ENCODE peak calls at places on chromosomes 13 and 19, in four cellular contexts. C is heart left ventricle; S is left lung; X is CD8-positive, alpha-beta T cell. B is an unnamed sample.

GRCh38 chr19:58399903-58400637 is 4.6 kb downstream of the RNF225 start:
- DNase-seq in X (no peak), C (no peak), S (no peak), B (no peak)

GRCh38 chr13:111469916-111470506 is 149.6 kb downstream of the TEX29 start:
- DNase-seq in S (no peak), X (no peak), C (no peak), B (no peak)

GRCh38 chr19:49362926-49363264 is 679 bp upstream of the TEAD2 start:
- DNase-seq in X (no peak), C (peak), S (peak), B (no peak)

GRCh38 chr13:45195421-45195820 is 5.4 kb downstream of the KCTD4 start:
- DNase-seq in X (no peak), C (no peak), S (no peak), B (no peak)

GRCh38 chr13:110116072-110116487 is 190.9 kb downstream of the COL4A1 start:
- DNase-seq in X (no peak), C (peak), S (peak), B (no peak)

GRCh38 chr13:51097353-51098043 is 13.6 kb downstream of the C13orf42 start:
- DNase-seq in S (no peak), C (no peak), X (no peak), B (no peak)

GRCh38 chr19:2083174-2083854 is 12.8 kb downstream of the MOB3A start:
- DNase-seq in S (no peak), C (no peak), X (peak), B (no peak)

GRCh38 chr19:32219881-32220552 is 125.4 kb upstream of the ZNF507 start:
- DNase-seq in X (no peak), S (no peak), C (no peak), B (no peak)

GRCh38 chr19:6088677-6089063 is 21.6 kb downstream of the RFX2 start:
- DNase-seq in X (no peak), C (no peak), S (no peak), B (no peak)

GRCh38 chr19:10209305-10209704 is 14.6 kb upstream of the DNMT1 start:
- DNase-seq in S (no peak), C (no peak), X (no peak), B (no peak)

GRCh38 chr19:16233081-16233776 is 35.5 kb downstream of the AP1M1 start:
- DNase-seq in C (no peak), X (no peak), S (no peak), B (no peak)

GRCh38 chr19:47095707-47096704 is 17.6 kb downstream of the ZC3H4 start:
- DNase-seq in X (no peak), C (peak), S (peak), B (no peak)

GRCh38 chr13:51645154-51645650 is 60.9 kb downstream of the WDFY2 start:
- DNase-seq in X (peak), C (no peak), S (no peak), B (no peak)

GRCh38 chr13:83248751-83249150 is 633.5 kb downstream of the SLITRK1 start:
- DNase-seq in C (no peak), X (no peak), S (no peak), B (no peak)

GRCh38 chr19:14979136-14979497 is 547 bp downstream of the SLC1A6 start:
- DNase-seq in X (no peak), C (no peak), S (no peak), B (no peak)

GRCh38 chr19:16890461-16891184 is 1.8 kb downstream of the F2RL3 start:
- DNase-seq in X (no peak), S (no peak), C (no peak), B (no peak)

GRCh38 chr19:10086032-10086903 is at the start of gene SHFL:
- DNase-seq in S (peak), C (peak), X (peak), B (peak)

GRCh38 chr19:48997972-48998371 is 4.3 kb downstream of the RUVBL2 start:
- DNase-seq in C (no peak), X (peak), S (no peak), B (peak)

GRCh38 chr13:74000906-74001305 is 133.3 kb downstream of the KLF12 start:
- DNase-seq in X (no peak), S (no peak), C (no peak), B (no peak)

GRCh38 chr13:94595943-94596574 is at the start of gene TGDS:
- DNase-seq in C (peak), X (peak), S (peak), B (peak)

GRCh38 chr19:1421958-1422305 is 14.5 kb downstream of the DAZAP1 start:
- DNase-seq in X (no peak), C (no peak), S (no peak), B (no peak)

GRCh38 chr13:52847322-52847681 is 1.1 kb downstream of the PCDH8 start:
- DNase-seq in C (no peak), X (no peak), S (no peak), B (no peak)

GRCh38 chr19:45958763-45959516 is 14.7 kb downstream of the NOVA2 start:
- DNase-seq in S (no peak), C (no peak), X (no peak), B (no peak)

GRCh38 chr19:46731007-46731501 is 14.1 kb upstream of the PRKD2 start:
- DNase-seq in S (peak), X (no peak), C (no peak), B (no peak)

GRCh38 chr13:110280996-110281688 is 25.8 kb downstream of the COL4A1 start:
- DNase-seq in X (no peak), S (no peak), C (no peak), B (no peak)

GRCh38 chr19:5479958-5480357 is 24.7 kb downstream of the ZNRF4 start:
- DNase-seq in X (no peak), S (no peak), C (no peak), B (no peak)

GRCh38 chr19:46351241-46352041 is 4.6 kb downstream of the PPP5C start:
- DNase-seq in S (peak), X (no peak), C (peak), B (no peak)

GRCh38 chr13:79777504-79777903 is 296.5 kb downstream of the NDFIP2 start:
- DNase-seq in C (no peak), X (no peak), S (no peak), B (no peak)

GRCh38 chr19:35088514-35088913 is 27.1 kb upstream of the FXYD3 start:
- DNase-seq in S (no peak), X (no peak), C (no peak), B (no peak)

GRCh38 chr19:47615714-47616113 is 6.8 kb downstream of the BICRA start:
- DNase-seq in X (no peak), C (no peak), S (no peak), B (no peak)

GRCh38 chr13:85582890-85583289 is 216.3 kb downstream of the SLITRK6 start:
- DNase-seq in S (no peak), C (no peak), X (no peak), B (no peak)
- TF ChIP-seq CTCF in S (no peak), C (no peak), X (no peak), B (no peak)

DNA sequence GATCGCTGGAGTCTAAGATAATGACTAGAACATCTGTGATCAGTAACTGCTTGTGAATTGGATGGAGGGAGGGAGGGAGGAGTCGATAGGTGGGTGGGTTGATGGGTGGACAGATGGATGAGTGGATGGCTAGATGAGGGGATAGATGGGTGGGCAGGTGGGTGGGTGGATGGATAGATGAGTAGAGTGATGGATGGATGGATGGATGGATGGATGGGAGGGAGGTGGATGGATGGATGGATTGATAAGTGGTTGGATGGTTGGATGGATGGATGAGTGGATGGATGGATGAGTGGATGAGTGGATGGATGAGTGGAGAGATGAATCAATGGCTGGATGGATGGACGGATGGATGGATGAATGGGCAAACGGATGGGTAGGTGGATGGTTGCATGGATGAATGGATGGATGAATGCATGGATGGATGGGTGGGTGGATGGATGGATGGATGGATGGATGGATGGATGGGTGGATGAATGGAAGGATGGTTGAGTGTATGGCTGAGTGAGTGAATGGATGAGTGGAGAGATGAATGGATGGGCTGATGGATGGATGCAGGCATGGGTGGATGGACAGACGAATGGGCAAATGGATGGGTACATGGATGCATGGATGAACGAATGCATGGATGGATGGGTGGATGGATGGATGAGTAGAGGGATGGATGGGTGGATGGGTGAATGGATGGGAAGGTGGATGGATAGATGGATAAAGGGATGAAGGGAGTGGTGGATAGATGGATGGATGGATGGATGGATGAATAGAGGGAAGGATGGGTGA is 44.0 kb upstream of the NFIC start:
- DNase-seq in X (no peak), S (no peak), C (no peak), B (no peak)
- TF ChIP-seq CTCF in X (no peak), S (no peak), C (no peak), B (no peak)

DNA sequence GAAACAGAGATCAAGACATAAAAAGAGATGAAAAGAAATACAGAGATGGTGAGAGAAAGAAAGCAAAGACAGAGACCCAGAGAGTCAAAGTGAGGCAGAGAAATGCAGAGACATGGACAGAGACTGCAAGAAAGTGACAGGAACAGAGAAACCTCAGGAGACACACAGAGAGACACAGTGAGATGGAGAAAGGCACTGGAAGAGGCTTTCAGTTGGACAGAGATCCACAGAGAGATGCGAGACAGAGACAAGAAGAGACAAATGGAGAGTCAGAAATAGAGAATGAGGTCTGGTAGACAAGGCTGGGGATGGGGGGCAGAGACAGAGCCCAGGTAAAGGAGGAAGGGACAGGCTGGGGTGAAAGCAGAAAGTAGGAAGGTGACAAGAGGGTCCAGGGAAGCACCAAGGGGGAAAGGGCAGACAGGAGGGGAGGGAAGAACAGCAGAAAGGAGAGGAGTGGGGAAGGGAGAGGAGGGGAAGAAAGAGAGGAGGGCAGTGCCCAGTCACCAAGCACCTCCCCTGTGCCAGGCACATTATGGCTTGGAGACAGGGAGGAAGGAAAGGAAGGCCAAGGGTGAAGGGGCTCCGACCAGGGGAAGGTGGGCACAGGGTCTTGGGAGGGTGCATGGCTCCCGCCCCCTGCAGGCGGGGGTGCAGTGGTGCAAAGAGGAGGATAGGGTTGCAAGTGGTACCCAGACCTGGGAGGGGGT is 38.5 kb downstream of the DEDD2 start:
- DNase-seq in S (no peak), X (no peak), C (no peak), B (no peak)
- TF ChIP-seq CTCF in S (no peak), X (peak), C (no peak), B (no peak)

GRCh38 chr13:91576590-91576989 is 178.2 kb downstream of the GPC5 start:
- DNase-seq in C (no peak), S (no peak), X (no peak), B (no peak)
- TF ChIP-seq CTCF in C (no peak), S (no peak), X (no peak), B (no peak)

DNA sequence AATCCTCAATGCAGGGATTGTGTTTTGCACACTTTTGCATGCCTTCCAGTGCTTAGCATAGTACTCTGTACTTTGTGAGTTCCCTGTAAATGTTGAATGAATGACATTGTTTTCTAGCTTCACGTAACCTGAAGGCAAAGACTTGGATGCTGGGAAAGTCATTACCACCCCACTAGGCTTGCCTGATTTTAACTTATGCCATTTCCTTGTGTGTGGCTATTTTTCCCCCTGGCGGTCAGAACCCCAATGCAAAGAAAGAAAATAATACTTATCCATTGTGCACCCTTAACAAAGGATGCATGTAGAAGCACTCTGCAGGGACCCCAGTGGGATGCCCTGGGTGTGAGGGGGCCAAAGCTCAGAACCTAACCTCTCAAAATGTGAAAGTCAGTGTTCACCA is 1.2 kb upstream of the ENOX1 start:
- DNase-seq in S (no peak), X (no peak), C (no peak), B (no peak)
- TF ChIP-seq CTCF in S (no peak), X (no peak), C (peak), B (peak)

B was measured in Peyer's patch.